ENCODE peak calls at places on chromosome 17, in nine cellular contexts. L is A549, F is suprapubic skin, M is K562, V is tibial nerve, B is ovary, E is GM12878, G is HepG2, X is transverse colon. S is an unnamed sample.

GRCh38 chr17:72717276-72717675 is 375.2 kb downstream of the SLC39A11 start:
- DNase-seq in L (no peak), F (no peak), M (no peak), V (no peak), B (no peak), E (no peak), G (no peak), X (no peak), S (no peak)

GRCh38 chr17:46000757-46001156 is 1.7 kb downstream of the STH start:
- DNase-seq in L (no peak), F (no peak), M (no peak), V (no peak), B (no peak), E (no peak), G (no peak), X (no peak), S (no peak)

GRCh38 chr17:57697891-57698708 is 47.0 kb downstream of the CCDC182 start:
- DNase-seq in L (no peak), F (peak), M (no peak), V (no peak), B (no peak), E (no peak), G (peak), X (no peak), S (no peak)

GRCh38 chr17:27593857-27594255 is 37.1 kb upstream of the LGALS9 start:
- DNase-seq in L (no peak), F (no peak), M (no peak), V (no peak), B (no peak), E (no peak), G (no peak), X (no peak), S (no peak)

GRCh38 chr17:67772679-67773078 is 52.6 kb upstream of the BPTF start:
- DNase-seq in L (no peak), F (no peak), M (no peak), V (no peak), B (no peak), E (no peak), G (no peak), X (no peak), S (no peak)

GRCh38 chr17:81512984-81513668 is 527 bp upstream of the ACTG1 start:
- DNase-seq in L (peak), F (no peak), M (peak), V (peak), B (peak), E (no peak), G (peak), X (peak), S (peak)

GRCh38 chr17:59811209-59811608 is 81.5 kb downstream of the TUBD1 start:
- DNase-seq in L (peak), F (no peak), M (no peak), V (no peak), B (no peak), E (no peak), G (no peak), X (no peak), S (no peak)

GRCh38 chr17:17749025-17749772 is 67.9 kb downstream of the RAI1 start:
- DNase-seq in L (no peak), F (no peak), M (no peak), V (no peak), B (no peak), E (no peak), G (no peak), X (no peak), S (no peak)

GRCh38 chr17:37507108-37507507 is 17.4 kb downstream of the DUSP14 start:
- DNase-seq in L (no peak), F (no peak), M (no peak), V (no peak), B (no peak), E (no peak), G (no peak), X (no peak), S (no peak)
- TF ChIP-seq EP300 in L (no peak), F (no peak), M (no peak), V (no peak), B (no peak), E (no peak), G (no peak), X (no peak), S (no peak)

GRCh38 chr17:1557355-1558095 is 5.1 kb downstream of the PITPNA start:
- DNase-seq in L (no peak), F (peak), M (no peak), V (no peak), B (no peak), E (no peak), G (no peak), X (peak), S (no peak)
- H3K4me3 ChIP-seq in L (no peak), F (no peak), M (no peak), V (no peak), B (no peak), E (no peak), G (no peak), X (no peak), S (no peak)

GRCh38 chr17:1762906-1763829 is 1.3 kb downstream of the SERPINF1 start:
- DNase-seq in L (peak), F (peak), M (peak), V (peak), B (peak), E (no peak), G (peak), X (no peak), S (no peak)

GRCh38 chr17:1762233-1762905 is 509 bp downstream of the SERPINF1 start:
- DNase-seq in L (no peak), F (no peak), M (peak), V (no peak), B (peak), E (no peak), G (peak), X (no peak), S (no peak)

GRCh38 chr17:1766382-1767135 is 4.7 kb downstream of the SERPINF1 start:
- DNase-seq in L (no peak), F (no peak), M (no peak), V (no peak), B (no peak), E (no peak), G (no peak), X (no peak), S (no peak)

GRCh38 chr17:1765576-1765975 is 3.7 kb downstream of the SERPINF1 start:
- DNase-seq in L (no peak), F (no peak), M (no peak), V (no peak), B (no peak), E (no peak), G (no peak), X (no peak), S (no peak)

DNA sequence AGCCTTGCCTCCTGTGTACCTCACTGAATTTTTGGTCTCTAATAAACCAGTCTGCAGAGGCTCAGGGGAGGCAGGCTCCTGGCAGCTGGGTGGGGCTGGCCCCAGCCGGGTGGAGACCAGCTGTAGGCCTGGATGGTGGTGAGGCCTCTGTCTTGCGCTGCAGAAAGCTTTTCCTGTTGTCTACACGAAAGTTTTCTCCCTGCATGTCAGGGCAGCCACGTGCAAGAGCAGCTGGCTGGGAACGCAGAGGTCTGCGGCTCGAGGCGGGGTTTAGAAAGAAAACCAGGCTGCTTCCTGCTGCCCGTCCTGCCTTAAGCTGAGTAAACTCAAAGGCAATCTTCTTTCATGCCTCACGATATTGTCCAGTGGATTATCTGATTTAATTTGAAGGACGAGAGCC is 2.4 kb downstream of the SERPINF1 start:
- DNase-seq in L (no peak), F (peak), M (no peak), V (peak), B (peak), E (no peak), G (no peak), X (peak), S (peak)
- TF ChIP-seq POLR2A in L (no peak), F (no peak), M (no peak), V (no peak), B (no peak), E (no peak), G (no peak), X (peak), S (no peak)

DNA sequence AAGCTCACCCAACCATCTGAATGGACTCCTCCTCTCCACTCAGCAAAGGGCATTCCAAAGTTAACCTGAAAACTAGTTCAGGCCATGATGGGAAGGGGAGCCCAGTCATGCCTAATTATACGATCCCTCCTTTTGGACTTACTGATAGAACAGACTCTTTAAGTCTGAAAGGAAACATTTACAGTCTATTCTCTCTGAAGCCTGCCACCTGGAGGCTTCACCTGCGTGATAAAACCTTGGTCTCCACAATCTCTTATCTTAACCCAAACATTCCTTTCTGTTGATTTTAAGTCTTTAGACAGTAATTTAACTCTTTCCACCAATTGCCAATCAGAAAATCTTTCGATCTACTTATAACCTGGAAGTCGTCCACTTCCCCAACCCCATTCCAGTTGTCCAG is 9.0 kb upstream of the MPP2 start:
- DNase-seq in L (no peak), F (no peak), M (no peak), V (no peak), B (no peak), E (no peak), G (no peak), X (no peak), S (no peak)
- TF ChIP-seq EP300 in L (no peak), F (no peak), M (no peak), V (no peak), B (no peak), E (no peak), G (no peak), X (no peak), S (no peak)